ENCODE peak calls at places on chromosomes 4 and X, in six cellular contexts. E is A549, N is stomach, A is foreskin fibroblast, S is uterus, O is body of pancreas. X is an unnamed sample.

GRCh38 chr4:125011646-125012045 is 299.1 kb upstream of the ANKRD50 start:
- DNase-seq in E (no peak), N (no peak), A (peak), S (no peak), O (no peak), X (no peak)

GRCh38 chrX:43949669-43950068 is 23.5 kb downstream of the NDP start:
- DNase-seq in E (peak), N (no peak), A (peak), S (no peak), O (no peak), X (no peak)

GRCh38 chr4:73894021-73894420 is 24.8 kb downstream of the CXCL1 start:
- DNase-seq in E (no peak), N (no peak), A (peak), S (no peak), O (no peak), X (no peak)

GRCh38 chrX:71177327-71177726 is 32.7 kb downstream of the NLGN3 start:
- DNase-seq in E (no peak), N (no peak), A (no peak), S (no peak), O (no peak), X (no peak)

GRCh38 chr4:140567722-140568121 is 1.0 kb downstream of the UCP1 start:
- DNase-seq in E (no peak), N (no peak), A (peak), S (no peak), O (peak), X (no peak)

GRCh38 chr4:179399054-179399782 is 1957.0 kb upstream of the AGA start:
- DNase-seq in E (no peak), N (no peak), A (no peak), S (no peak), O (no peak), X (no peak)

GRCh38 chr4:185145572-185145971 is 2.5 kb downstream of the SLC25A4 start:
- DNase-seq in E (no peak), N (no peak), A (no peak), S (no peak), O (peak), X (no peak)

GRCh38 chr4:99693164-99693563 is 35.5 kb upstream of the C4orf54 start:
- DNase-seq in E (no peak), N (no peak), A (no peak), S (no peak), O (no peak), X (no peak)

GRCh38 chr4:84342161-84342560 is 156.9 kb downstream of the NKX6-1 start:
- DNase-seq in E (no peak), N (no peak), A (no peak), S (no peak), O (no peak), X (no peak)

GRCh38 chr4:85393201-85393600 is 81.7 kb upstream of the ARHGAP24 start:
- DNase-seq in E (no peak), N (no peak), A (no peak), S (no peak), O (no peak), X (no peak)

GRCh38 chr4:99670409-99671073 is 12.9 kb upstream of the C4orf54 start:
- DNase-seq in E (no peak), N (no peak), A (no peak), S (no peak), O (peak), X (no peak)

GRCh38 chr4:53905935-53906377 is 158.4 kb downstream of the CHIC2 start:
- DNase-seq in E (peak), N (peak), A (peak), S (peak), O (peak), X (no peak)

GRCh38 chr4:146959692-146960091 is 14.0 kb upstream of the TTC29 start:
- DNase-seq in E (no peak), N (no peak), A (peak), S (no peak), O (no peak), X (no peak)

GRCh38 chr4:162954976-162955375 is 211.7 kb downstream of the NAF1 start:
- DNase-seq in E (no peak), N (no peak), A (no peak), S (no peak), O (no peak), X (no peak)
- TF ChIP-seq CTCF in E (no peak), N (no peak), A (no peak), S (no peak), O (no peak), X (no peak)

GRCh38 chr4:40462326-40462725 is 127.2 kb downstream of the CHRNA9 start:
- DNase-seq in E (no peak), N (no peak), A (no peak), S (no peak), O (no peak), X (no peak)
- TF ChIP-seq CTCF in E (no peak), N (no peak), A (no peak), S (no peak), O (no peak), X (no peak)

GRCh38 chr4:48271626-48272025 is 2.0 kb upstream of the TEC start:
- DNase-seq in E (no peak), N (no peak), A (no peak), S (no peak), O (no peak), X (no peak)
- TF ChIP-seq CTCF in E (no peak), N (no peak), A (no peak), S (no peak), O (no peak), X (no peak)

DNA sequence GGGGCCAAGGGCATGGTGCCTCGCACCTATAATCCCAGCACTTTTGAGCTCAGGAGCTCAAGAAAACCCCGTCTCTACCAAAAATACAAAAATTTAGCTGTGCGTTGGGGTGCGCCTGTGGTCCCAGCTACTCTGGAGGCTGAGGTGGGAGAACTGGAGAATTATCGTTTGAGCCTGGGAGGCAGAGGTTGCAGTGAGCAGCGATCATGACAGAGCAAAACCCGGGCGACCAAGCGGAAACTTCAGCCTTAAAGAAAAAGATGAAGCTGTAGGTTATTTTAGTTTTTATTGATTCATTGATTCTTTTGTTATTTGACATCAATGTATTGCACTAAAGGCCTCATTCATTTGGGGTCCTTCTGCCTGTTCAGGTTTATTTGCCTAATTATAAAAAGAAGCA is 5.4 kb downstream of the TMPRSS11F start:
- DNase-seq in E (no peak), N (no peak), A (no peak), S (no peak), O (no peak), X (no peak)
- TF ChIP-seq CTCF in E (no peak), N (no peak), A (no peak), S (no peak), O (no peak), X (no peak)

GRCh38 chr4:15868065-15868464 is 70.5 kb downstream of the FGFBP1 start:
- DNase-seq in E (peak), N (no peak), A (peak), S (no peak), O (no peak), X (no peak)
- TF ChIP-seq CTCF in E (no peak), N (no peak), A (no peak), S (no peak), O (no peak), X (no peak)